ENCODE peak calls at places on chromosomes 13 and 19, in eight cellular contexts. One of them, this sample, is unnamed.

GRCh38 chr13:41835871-41836270 is 125.0 kb downstream of the VWA8 start:
- DNase-seq in ovary: no peak
- DNase-seq in psoas muscle: no peak
- DNase-seq in tibial artery: no peak
- DNase-seq in colonic mucosa: no peak
- DNase-seq in heart right ventricle: no peak
- DNase-seq in breast epithelium: no peak
- DNase-seq in H1: no peak
- DNase-seq in this sample: no peak

GRCh38 chr13:40235160-40235796 is 431.2 kb downstream of the FOXO1 start:
- DNase-seq in ovary: no peak
- DNase-seq in psoas muscle: no peak
- DNase-seq in tibial artery: no peak
- DNase-seq in colonic mucosa: no peak
- DNase-seq in heart right ventricle: no peak
- DNase-seq in breast epithelium: no peak
- DNase-seq in H1: no peak
- DNase-seq in this sample: no peak

GRCh38 chr19:52296400-52296772 is 583 bp upstream of the ZNF480 start:
- DNase-seq in ovary: no peak
- DNase-seq in psoas muscle: no peak
- DNase-seq in tibial artery: no peak
- DNase-seq in colonic mucosa: no peak
- DNase-seq in heart right ventricle: no peak
- DNase-seq in breast epithelium: no peak
- DNase-seq in H1: no peak
- DNase-seq in this sample: no peak

GRCh38 chr13:87376081-87376480 is 295.1 kb upstream of the SLITRK5 start:
- DNase-seq in ovary: no peak
- DNase-seq in psoas muscle: no peak
- DNase-seq in tibial artery: no peak
- DNase-seq in colonic mucosa: no peak
- DNase-seq in heart right ventricle: no peak
- DNase-seq in breast epithelium: no peak
- DNase-seq in H1: no peak
- DNase-seq in this sample: no peak

GRCh38 chr19:1213391-1214286 is 8.1 kb downstream of the STK11 start:
- DNase-seq in ovary: peak; percentile 42
- DNase-seq in psoas muscle: peak; percentile 80
- DNase-seq in tibial artery: peak; percentile 91
- DNase-seq in colonic mucosa: peak; percentile 78
- DNase-seq in heart right ventricle: peak; percentile 68
- DNase-seq in breast epithelium: peak; percentile 41
- DNase-seq in H1: no peak
- DNase-seq in this sample: peak; percentile 65

GRCh38 chr13:36190771-36191170 is 23.6 kb downstream of the SOHLH2 start:
- DNase-seq in ovary: no peak
- DNase-seq in psoas muscle: no peak
- DNase-seq in tibial artery: no peak
- DNase-seq in colonic mucosa: no peak
- DNase-seq in heart right ventricle: no peak
- DNase-seq in breast epithelium: no peak
- DNase-seq in H1: no peak
- DNase-seq in this sample: no peak

GRCh38 chr19:9128171-9128570 is 1.4 kb upstream of the OR7G3 start:
- DNase-seq in ovary: no peak
- DNase-seq in psoas muscle: no peak
- DNase-seq in tibial artery: no peak
- DNase-seq in colonic mucosa: no peak
- DNase-seq in heart right ventricle: no peak
- DNase-seq in breast epithelium: no peak
- DNase-seq in H1: no peak
- DNase-seq in this sample: no peak

GRCh38 chr13:60562081-60562764 is 165.2 kb downstream of the TDRD3 start:
- DNase-seq in ovary: no peak
- DNase-seq in psoas muscle: no peak
- DNase-seq in tibial artery: no peak
- DNase-seq in colonic mucosa: no peak
- DNase-seq in heart right ventricle: no peak
- DNase-seq in breast epithelium: no peak
- DNase-seq in H1: no peak
- DNase-seq in this sample: no peak

GRCh38 chr19:2582984-2583956 is 107.3 kb downstream of the GADD45B start:
- DNase-seq in ovary: peak; percentile 8
- DNase-seq in psoas muscle: no peak
- DNase-seq in tibial artery: peak; percentile 44
- DNase-seq in colonic mucosa: no peak
- DNase-seq in heart right ventricle: no peak
- DNase-seq in breast epithelium: no peak
- DNase-seq in H1: no peak
- DNase-seq in this sample: no peak

GRCh38 chr19:44141191-44142013 is at the start of gene ZNF234:
- DNase-seq in ovary: peak; percentile 86
- DNase-seq in psoas muscle: peak; percentile 83
- DNase-seq in tibial artery: peak; percentile 91
- DNase-seq in colonic mucosa: peak; percentile 91
- DNase-seq in heart right ventricle: peak; percentile 93
- DNase-seq in breast epithelium: peak; percentile 57
- DNase-seq in H1: peak; percentile 72
- DNase-seq in this sample: peak; percentile 35

GRCh38 chr13:39051157-39051556 is 12.9 kb downstream of the NHLRC3 start:
- DNase-seq in ovary: no peak
- DNase-seq in psoas muscle: no peak
- DNase-seq in tibial artery: no peak
- DNase-seq in colonic mucosa: no peak
- DNase-seq in heart right ventricle: no peak
- DNase-seq in breast epithelium: no peak
- DNase-seq in H1: no peak
- DNase-seq in this sample: no peak

GRCh38 chr19:40614595-40615411 is 13.6 kb downstream of the LTBP4 start:
- DNase-seq in ovary: peak; percentile 85
- DNase-seq in psoas muscle: peak; percentile 81
- DNase-seq in tibial artery: peak; percentile 93
- DNase-seq in colonic mucosa: peak; percentile 99
- DNase-seq in heart right ventricle: peak; percentile 90
- DNase-seq in breast epithelium: peak; percentile 75
- DNase-seq in H1: peak; percentile 93
- DNase-seq in this sample: peak; percentile 90

GRCh38 chr19:11261431-11261901 is 858 bp downstream of the DOCK6 start:
- DNase-seq in ovary: peak; percentile 52
- DNase-seq in psoas muscle: no peak
- DNase-seq in tibial artery: no peak
- DNase-seq in colonic mucosa: no peak
- DNase-seq in heart right ventricle: no peak
- DNase-seq in breast epithelium: no peak
- DNase-seq in H1: peak; percentile 61
- DNase-seq in this sample: no peak

GRCh38 chr19:18611327-18612050 is 1.2 kb upstream of the TMEM59L start:
- DNase-seq in ovary: no peak
- DNase-seq in psoas muscle: no peak
- DNase-seq in tibial artery: no peak
- DNase-seq in colonic mucosa: no peak
- DNase-seq in heart right ventricle: no peak
- DNase-seq in breast epithelium: no peak
- DNase-seq in H1: peak; percentile 81
- DNase-seq in this sample: no peak

GRCh38 chr13:101473458-101473857 is 21.0 kb downstream of the ITGBL1 start:
- DNase-seq in ovary: no peak
- DNase-seq in psoas muscle: no peak
- DNase-seq in tibial artery: peak; percentile 83
- DNase-seq in colonic mucosa: no peak
- DNase-seq in heart right ventricle: no peak
- DNase-seq in breast epithelium: no peak
- DNase-seq in H1: no peak
- DNase-seq in this sample: no peak

GRCh38 chr13:20258963-20259288 is 26.8 kb upstream of the GJB6 start:
- DNase-seq in ovary: no peak
- DNase-seq in psoas muscle: no peak
- DNase-seq in tibial artery: no peak
- DNase-seq in colonic mucosa: no peak
- DNase-seq in heart right ventricle: no peak
- DNase-seq in breast epithelium: no peak
- DNase-seq in H1: no peak
- DNase-seq in this sample: no peak

GRCh38 chr13:42398542-42398941 is 126.6 kb downstream of the AKAP11 start:
- DNase-seq in ovary: no peak
- DNase-seq in psoas muscle: no peak
- DNase-seq in tibial artery: no peak
- DNase-seq in colonic mucosa: no peak
- DNase-seq in heart right ventricle: no peak
- DNase-seq in breast epithelium: no peak
- DNase-seq in H1: no peak
- DNase-seq in this sample: no peak

GRCh38 chr19:34838753-34839431 is 65.9 kb upstream of the ZNF599 start:
- DNase-seq in ovary: no peak
- DNase-seq in psoas muscle: peak; percentile 18
- DNase-seq in tibial artery: no peak
- DNase-seq in colonic mucosa: peak; percentile 45
- DNase-seq in heart right ventricle: no peak
- DNase-seq in breast epithelium: no peak
- DNase-seq in H1: peak; percentile 87
- DNase-seq in this sample: no peak

GRCh38 chr13:77915676-77916075 is 3.0 kb downstream of the EDNRB start:
- DNase-seq in ovary: no peak
- DNase-seq in psoas muscle: no peak
- DNase-seq in tibial artery: no peak
- DNase-seq in colonic mucosa: no peak
- DNase-seq in heart right ventricle: no peak
- DNase-seq in breast epithelium: no peak
- DNase-seq in H1: no peak
- DNase-seq in this sample: no peak

GRCh38 chr19:44718441-44719261 is 19.7 kb downstream of the CEACAM16 start:
- DNase-seq in ovary: peak; percentile 93
- DNase-seq in psoas muscle: peak; percentile 70
- DNase-seq in tibial artery: peak; percentile 78
- DNase-seq in colonic mucosa: peak; percentile 90
- DNase-seq in heart right ventricle: peak; percentile 89
- DNase-seq in breast epithelium: peak; percentile 54
- DNase-seq in H1: peak; percentile 74
- DNase-seq in this sample: no peak

GRCh38 chr19:3767050-3767449 is 4.6 kb downstream of the MRPL54 start:
- DNase-seq in ovary: no peak
- DNase-seq in psoas muscle: no peak
- DNase-seq in tibial artery: no peak
- DNase-seq in colonic mucosa: no peak
- DNase-seq in heart right ventricle: no peak
- DNase-seq in breast epithelium: no peak
- DNase-seq in H1: no peak
- DNase-seq in this sample: no peak

GRCh38 chr13:30692108-30692507 is 43.2 kb upstream of the ALOX5AP start:
- DNase-seq in ovary: no peak
- DNase-seq in psoas muscle: no peak
- DNase-seq in tibial artery: peak; percentile 3
- DNase-seq in colonic mucosa: no peak
- DNase-seq in heart right ventricle: no peak
- DNase-seq in breast epithelium: no peak
- DNase-seq in H1: no peak
- DNase-seq in this sample: no peak
- H3K4me1 ChIP-seq in ovary: peaks cover 3% of the 10 kb centered on the region
- H3K4me1 ChIP-seq in psoas muscle: peaks cover 5% of the 10 kb centered on the region
- H3K4me1 ChIP-seq in tibial artery: peaks cover 3% of the 10 kb centered on the region
- H3K4me1 ChIP-seq in colonic mucosa: no peaks in the 10 kb centered on the region
- H3K4me1 ChIP-seq in heart right ventricle: peaks cover 33% of the 10 kb centered on the region
- H3K4me1 ChIP-seq in breast epithelium: no peaks in the 10 kb centered on the region
- H3K4me1 ChIP-seq in H1: no peaks in the 10 kb centered on the region
- H3K4me1 ChIP-seq in this sample: peaks cover 3% of the 10 kb centered on the region

DNA sequence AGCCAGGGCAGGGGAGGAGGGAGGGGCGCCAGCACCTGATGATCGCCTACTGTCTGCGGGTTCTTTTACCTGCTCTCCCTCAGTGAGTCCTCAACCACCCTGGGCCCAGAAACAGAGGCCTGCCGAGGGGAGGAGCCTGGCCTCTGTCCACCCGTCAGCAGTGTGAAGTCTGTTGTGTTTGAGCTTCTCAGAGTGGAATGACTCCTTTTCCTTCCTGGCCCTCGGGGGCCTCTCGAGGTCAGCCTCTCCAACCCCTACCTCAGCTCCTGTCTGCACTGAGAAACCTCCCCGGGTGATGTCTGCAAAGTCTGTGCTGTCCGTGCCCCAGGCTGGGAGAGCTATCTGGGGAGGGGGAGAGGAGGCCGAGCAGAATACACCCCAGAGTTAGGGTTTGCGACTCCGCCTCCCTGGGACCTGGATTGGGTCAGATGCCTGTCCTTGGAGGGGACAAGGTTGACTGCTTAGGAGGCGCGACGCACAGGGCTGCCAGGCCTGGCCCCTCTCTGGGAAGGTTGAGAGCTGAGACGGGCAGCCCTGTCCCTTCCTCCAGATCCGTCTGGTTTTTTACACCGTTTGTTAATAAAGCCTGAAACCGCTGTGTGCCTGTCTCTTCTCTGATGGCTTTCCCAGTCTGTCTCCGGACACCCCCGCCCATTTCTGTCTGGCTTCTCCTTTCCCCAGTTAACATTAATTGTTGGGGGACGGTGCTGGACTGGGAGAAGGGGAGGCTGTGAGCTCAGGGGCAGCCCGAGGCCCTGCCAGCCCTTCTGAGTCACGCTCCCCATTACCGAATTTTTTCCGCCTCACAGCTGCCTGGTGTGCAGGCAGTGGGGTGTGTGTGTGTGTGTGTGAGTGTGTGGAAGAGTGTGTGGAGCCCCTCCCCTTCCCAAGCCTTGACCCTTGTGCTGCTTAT is 1.0 kb upstream of the SSC5D start:
- DNase-seq in ovary: peak; percentile 93
- DNase-seq in psoas muscle: peak; percentile 79
- DNase-seq in tibial artery: peak; percentile 88
- DNase-seq in colonic mucosa: peak; percentile 67
- DNase-seq in heart right ventricle: peak; percentile 89
- DNase-seq in breast epithelium: peak; percentile 68
- DNase-seq in H1: peak; percentile 59
- DNase-seq in this sample: peak; percentile 63
- H3K4me1 ChIP-seq in ovary: peaks cover 28% of the 10 kb centered on the region
- H3K4me1 ChIP-seq in psoas muscle: peaks cover 9% of the 10 kb centered on the region
- H3K4me1 ChIP-seq in tibial artery: peaks cover 21% of the 10 kb centered on the region
- H3K4me1 ChIP-seq in colonic mucosa: peaks cover 10% of the 10 kb centered on the region
- H3K4me1 ChIP-seq in heart right ventricle: peaks cover 58% of the 10 kb centered on the region
- H3K4me1 ChIP-seq in breast epithelium: peaks cover 22% of the 10 kb centered on the region
- H3K4me1 ChIP-seq in H1: peaks cover 26% of the 10 kb centered on the region
- H3K4me1 ChIP-seq in this sample: peaks cover 42% of the 10 kb centered on the region

GRCh38 chr19:14505488-14506239 is 9.7 kb upstream of the GIPC1 start:
- DNase-seq in ovary: no peak
- DNase-seq in psoas muscle: peak; percentile 51
- DNase-seq in tibial artery: no peak
- DNase-seq in colonic mucosa: peak; percentile 83
- DNase-seq in heart right ventricle: no peak
- DNase-seq in breast epithelium: peak; percentile 73
- DNase-seq in H1: peak; percentile 97
- DNase-seq in this sample: no peak
- H3K4me1 ChIP-seq in ovary: no peaks in the 10 kb centered on the region
- H3K4me1 ChIP-seq in psoas muscle: peaks cover 10% of the 10 kb centered on the region
- H3K4me1 ChIP-seq in tibial artery: no peaks in the 10 kb centered on the region
- H3K4me1 ChIP-seq in colonic mucosa: peaks cover 5% of the 10 kb centered on the region
- H3K4me1 ChIP-seq in heart right ventricle: peaks cover 10% of the 10 kb centered on the region
- H3K4me1 ChIP-seq in breast epithelium: no peaks in the 10 kb centered on the region
- H3K4me1 ChIP-seq in H1: no peaks in the 10 kb centered on the region
- H3K4me1 ChIP-seq in this sample: no peaks in the 10 kb centered on the region

DNA sequence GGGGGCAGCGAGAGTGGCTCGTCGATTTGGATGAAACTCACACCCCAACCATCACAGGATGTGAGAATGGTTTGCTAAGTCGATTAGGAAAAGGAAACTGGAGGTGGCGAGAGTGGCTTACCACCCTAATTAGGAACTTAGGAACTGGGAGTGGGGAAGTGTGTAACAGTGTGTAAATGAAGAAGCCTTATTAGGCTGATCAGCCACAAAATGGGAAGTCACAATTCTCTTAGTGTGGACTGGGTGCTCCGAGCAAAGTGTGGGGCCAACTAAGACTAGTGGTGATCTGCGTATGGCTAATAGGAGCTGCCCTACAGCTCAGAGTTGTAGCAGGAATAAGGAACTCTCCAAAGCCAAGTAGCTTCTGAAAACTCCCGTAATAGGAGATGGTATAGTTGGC is 7.6 kb downstream of the SIGLEC11 start:
- DNase-seq in ovary: no peak
- DNase-seq in psoas muscle: no peak
- DNase-seq in tibial artery: peak; percentile 35
- DNase-seq in colonic mucosa: no peak
- DNase-seq in heart right ventricle: no peak
- DNase-seq in breast epithelium: no peak
- DNase-seq in H1: no peak
- DNase-seq in this sample: no peak
- H3K4me1 ChIP-seq in ovary: peaks cover 40% of the 10 kb centered on the region
- H3K4me1 ChIP-seq in psoas muscle: peaks cover 4% of the 10 kb centered on the region
- H3K4me1 ChIP-seq in tibial artery: peaks cover 8% of the 10 kb centered on the region
- H3K4me1 ChIP-seq in colonic mucosa: peaks cover 18% of the 10 kb centered on the region
- H3K4me1 ChIP-seq in heart right ventricle: peaks cover 30% of the 10 kb centered on the region
- H3K4me1 ChIP-seq in breast epithelium: no peaks in the 10 kb centered on the region
- H3K4me1 ChIP-seq in H1: peaks cover 6% of the 10 kb centered on the region
- H3K4me1 ChIP-seq in this sample: peaks cover 10% of the 10 kb centered on the region

This sample was measured in ascending aorta.